ENCODE peak calls at places on chromosome 11, in eight cellular contexts. One of them, this sample, is unnamed.

GRCh38 chr11:109960831-109961230 is 132.4 kb upstream of the ZC3H12C start:
- DNase-seq in naive thymus-derived CD4-positive, alpha-beta T cell: no peak
- DNase-seq in left ventricle myocardium inferior: peak
- DNase-seq in A549: no peak
- DNase-seq in kidney: peak
- DNase-seq in small intestine: no peak
- DNase-seq in cardiac muscle cell: no peak
- DNase-seq in epithelial cell of prostate: peak
- DNase-seq in this sample: peak

GRCh38 chr11:118046051-118046963 is 30.6 kb upstream of the TMPRSS4 start:
- DNase-seq in naive thymus-derived CD4-positive, alpha-beta T cell: peak
- DNase-seq in left ventricle myocardium inferior: no peak
- DNase-seq in A549: no peak
- DNase-seq in kidney: no peak
- DNase-seq in small intestine: no peak
- DNase-seq in cardiac muscle cell: no peak
- DNase-seq in epithelial cell of prostate: no peak
- DNase-seq in this sample: no peak

GRCh38 chr11:35363246-35364100 is 55.9 kb downstream of the SLC1A2 start:
- DNase-seq in naive thymus-derived CD4-positive, alpha-beta T cell: no peak
- DNase-seq in left ventricle myocardium inferior: no peak
- DNase-seq in A549: no peak
- DNase-seq in kidney: no peak
- DNase-seq in small intestine: no peak
- DNase-seq in cardiac muscle cell: no peak
- DNase-seq in epithelial cell of prostate: no peak
- DNase-seq in this sample: peak

GRCh38 chr11:116502641-116503061 is 270.1 kb downstream of the BUD13 start:
- DNase-seq in naive thymus-derived CD4-positive, alpha-beta T cell: no peak
- DNase-seq in left ventricle myocardium inferior: peak
- DNase-seq in A549: no peak
- DNase-seq in kidney: no peak
- DNase-seq in small intestine: no peak
- DNase-seq in cardiac muscle cell: no peak
- DNase-seq in epithelial cell of prostate: no peak
- DNase-seq in this sample: no peak

GRCh38 chr11:15453211-15453715 is 338.5 kb downstream of the INSC start:
- DNase-seq in naive thymus-derived CD4-positive, alpha-beta T cell: no peak
- DNase-seq in left ventricle myocardium inferior: no peak
- DNase-seq in A549: no peak
- DNase-seq in kidney: no peak
- DNase-seq in small intestine: no peak
- DNase-seq in cardiac muscle cell: no peak
- DNase-seq in epithelial cell of prostate: no peak
- DNase-seq in this sample: no peak

GRCh38 chr11:65436412-65437032 is 13.9 kb downstream of the NEAT1 start:
- DNase-seq in naive thymus-derived CD4-positive, alpha-beta T cell: no peak
- DNase-seq in left ventricle myocardium inferior: no peak
- DNase-seq in A549: no peak
- DNase-seq in kidney: peak
- DNase-seq in small intestine: peak
- DNase-seq in cardiac muscle cell: no peak
- DNase-seq in epithelial cell of prostate: no peak
- DNase-seq in this sample: peak

GRCh38 chr11:69497221-69497787 is 15.8 kb downstream of the LINC01488 start:
- DNase-seq in naive thymus-derived CD4-positive, alpha-beta T cell: no peak
- DNase-seq in left ventricle myocardium inferior: peak
- DNase-seq in A549: peak
- DNase-seq in kidney: peak
- DNase-seq in small intestine: no peak
- DNase-seq in cardiac muscle cell: peak
- DNase-seq in epithelial cell of prostate: no peak
- DNase-seq in this sample: peak

GRCh38 chr11:70226967-70227366 is 23.9 kb downstream of the FADD start:
- DNase-seq in naive thymus-derived CD4-positive, alpha-beta T cell: no peak
- DNase-seq in left ventricle myocardium inferior: no peak
- DNase-seq in A549: no peak
- DNase-seq in kidney: no peak
- DNase-seq in small intestine: no peak
- DNase-seq in cardiac muscle cell: peak
- DNase-seq in epithelial cell of prostate: no peak
- DNase-seq in this sample: no peak

GRCh38 chr11:33761471-33761870 is 12.8 kb downstream of the FBXO3 start:
- DNase-seq in naive thymus-derived CD4-positive, alpha-beta T cell: no peak
- DNase-seq in left ventricle myocardium inferior: no peak
- DNase-seq in A549: no peak
- DNase-seq in kidney: no peak
- DNase-seq in small intestine: no peak
- DNase-seq in cardiac muscle cell: no peak
- DNase-seq in epithelial cell of prostate: no peak
- DNase-seq in this sample: no peak

GRCh38 chr11:30049214-30049613 is 32.4 kb upstream of the KCNA4 start:
- DNase-seq in naive thymus-derived CD4-positive, alpha-beta T cell: no peak
- DNase-seq in left ventricle myocardium inferior: no peak
- DNase-seq in A549: no peak
- DNase-seq in kidney: no peak
- DNase-seq in small intestine: no peak
- DNase-seq in cardiac muscle cell: peak
- DNase-seq in epithelial cell of prostate: no peak
- DNase-seq in this sample: no peak

GRCh38 chr11:47185305-47186075 is 744 bp downstream of the PACSIN3 start:
- DNase-seq in naive thymus-derived CD4-positive, alpha-beta T cell: no peak
- DNase-seq in left ventricle myocardium inferior: peak
- DNase-seq in A549: peak
- DNase-seq in kidney: peak
- DNase-seq in small intestine: no peak
- DNase-seq in cardiac muscle cell: peak
- DNase-seq in epithelial cell of prostate: no peak
- DNase-seq in this sample: peak

GRCh38 chr11:61494341-61495038 is 14.1 kb upstream of the LRRC10B start:
- DNase-seq in naive thymus-derived CD4-positive, alpha-beta T cell: no peak
- DNase-seq in left ventricle myocardium inferior: peak
- DNase-seq in A549: no peak
- DNase-seq in kidney: no peak
- DNase-seq in small intestine: no peak
- DNase-seq in cardiac muscle cell: peak
- DNase-seq in epithelial cell of prostate: no peak
- DNase-seq in this sample: no peak

GRCh38 chr11:122038543-122038942 is 77.5 kb downstream of the BLID start:
- DNase-seq in naive thymus-derived CD4-positive, alpha-beta T cell: no peak
- DNase-seq in left ventricle myocardium inferior: no peak
- DNase-seq in A549: no peak
- DNase-seq in kidney: no peak
- DNase-seq in small intestine: no peak
- DNase-seq in cardiac muscle cell: peak
- DNase-seq in epithelial cell of prostate: no peak
- DNase-seq in this sample: no peak

GRCh38 chr11:61616443-61616842 is 35.6 kb upstream of the SYT7 start:
- DNase-seq in naive thymus-derived CD4-positive, alpha-beta T cell: no peak
- DNase-seq in left ventricle myocardium inferior: no peak
- DNase-seq in A549: no peak
- DNase-seq in kidney: no peak
- DNase-seq in small intestine: no peak
- DNase-seq in cardiac muscle cell: no peak
- DNase-seq in epithelial cell of prostate: no peak
- DNase-seq in this sample: no peak

GRCh38 chr11:123570939-123571590 is 83.4 kb downstream of the SCN3B start:
- DNase-seq in naive thymus-derived CD4-positive, alpha-beta T cell: no peak
- DNase-seq in left ventricle myocardium inferior: no peak
- DNase-seq in A549: no peak
- DNase-seq in kidney: no peak
- DNase-seq in small intestine: no peak
- DNase-seq in cardiac muscle cell: no peak
- DNase-seq in epithelial cell of prostate: no peak
- DNase-seq in this sample: no peak

GRCh38 chr11:57792870-57793269 is 31.3 kb downstream of the CTNND1 start:
- DNase-seq in naive thymus-derived CD4-positive, alpha-beta T cell: no peak
- DNase-seq in left ventricle myocardium inferior: no peak
- DNase-seq in A549: peak
- DNase-seq in kidney: no peak
- DNase-seq in small intestine: peak
- DNase-seq in cardiac muscle cell: no peak
- DNase-seq in epithelial cell of prostate: no peak
- DNase-seq in this sample: no peak

GRCh38 chr11:130214861-130215530 is 55.4 kb downstream of the ST14 start:
- DNase-seq in naive thymus-derived CD4-positive, alpha-beta T cell: no peak
- DNase-seq in left ventricle myocardium inferior: no peak
- DNase-seq in A549: no peak
- DNase-seq in kidney: no peak
- DNase-seq in small intestine: no peak
- DNase-seq in cardiac muscle cell: no peak
- DNase-seq in epithelial cell of prostate: no peak
- DNase-seq in this sample: no peak

GRCh38 chr11:108635106-108635505 is 29.8 kb upstream of the DDX10 start:
- DNase-seq in naive thymus-derived CD4-positive, alpha-beta T cell: no peak
- DNase-seq in left ventricle myocardium inferior: no peak
- DNase-seq in A549: no peak
- DNase-seq in kidney: no peak
- DNase-seq in small intestine: no peak
- DNase-seq in cardiac muscle cell: no peak
- DNase-seq in epithelial cell of prostate: peak
- DNase-seq in this sample: no peak

GRCh38 chr11:34655335-34656008 is 34.6 kb downstream of the EHF start:
- DNase-seq in naive thymus-derived CD4-positive, alpha-beta T cell: no peak
- DNase-seq in left ventricle myocardium inferior: no peak
- DNase-seq in A549: peak
- DNase-seq in kidney: no peak
- DNase-seq in small intestine: no peak
- DNase-seq in cardiac muscle cell: no peak
- DNase-seq in epithelial cell of prostate: no peak
- DNase-seq in this sample: no peak

GRCh38 chr11:1540074-1540473 is 32.0 kb downstream of the DUSP8 start:
- DNase-seq in naive thymus-derived CD4-positive, alpha-beta T cell: no peak
- DNase-seq in left ventricle myocardium inferior: no peak
- DNase-seq in A549: no peak
- DNase-seq in kidney: no peak
- DNase-seq in small intestine: no peak
- DNase-seq in cardiac muscle cell: no peak
- DNase-seq in epithelial cell of prostate: no peak
- DNase-seq in this sample: no peak

GRCh38 chr11:1543606-1544263 is 28.3 kb downstream of the DUSP8 start:
- DNase-seq in naive thymus-derived CD4-positive, alpha-beta T cell: no peak
- DNase-seq in left ventricle myocardium inferior: no peak
- DNase-seq in A549: no peak
- DNase-seq in kidney: peak
- DNase-seq in small intestine: no peak
- DNase-seq in cardiac muscle cell: no peak
- DNase-seq in epithelial cell of prostate: no peak
- DNase-seq in this sample: no peak

GRCh38 chr11:1544536-1544935 is 27.5 kb downstream of the DUSP8 start:
- DNase-seq in naive thymus-derived CD4-positive, alpha-beta T cell: no peak
- DNase-seq in left ventricle myocardium inferior: no peak
- DNase-seq in A549: no peak
- DNase-seq in kidney: peak
- DNase-seq in small intestine: no peak
- DNase-seq in cardiac muscle cell: no peak
- DNase-seq in epithelial cell of prostate: no peak
- DNase-seq in this sample: peak

GRCh38 chr11:1541474-1542204 is 30.4 kb downstream of the DUSP8 start:
- DNase-seq in naive thymus-derived CD4-positive, alpha-beta T cell: no peak
- DNase-seq in left ventricle myocardium inferior: no peak
- DNase-seq in A549: no peak
- DNase-seq in kidney: no peak
- DNase-seq in small intestine: no peak
- DNase-seq in cardiac muscle cell: no peak
- DNase-seq in epithelial cell of prostate: no peak
- DNase-seq in this sample: no peak

GRCh38 chr11:1542267-1542666 is 29.8 kb downstream of the DUSP8 start:
- DNase-seq in naive thymus-derived CD4-positive, alpha-beta T cell: no peak
- DNase-seq in left ventricle myocardium inferior: no peak
- DNase-seq in A549: no peak
- DNase-seq in kidney: no peak
- DNase-seq in small intestine: peak
- DNase-seq in cardiac muscle cell: no peak
- DNase-seq in epithelial cell of prostate: no peak
- DNase-seq in this sample: peak
- H3K27ac ChIP-seq in naive thymus-derived CD4-positive, alpha-beta T cell: no peak
- H3K27ac ChIP-seq in left ventricle myocardium inferior: no peak
- H3K27ac ChIP-seq in A549: no peak
- H3K27ac ChIP-seq in kidney: no peak
- H3K27ac ChIP-seq in small intestine: no peak
- H3K27ac ChIP-seq in cardiac muscle cell: no peak
- H3K27ac ChIP-seq in epithelial cell of prostate: no peak
- H3K27ac ChIP-seq in this sample: no peak

DNA sequence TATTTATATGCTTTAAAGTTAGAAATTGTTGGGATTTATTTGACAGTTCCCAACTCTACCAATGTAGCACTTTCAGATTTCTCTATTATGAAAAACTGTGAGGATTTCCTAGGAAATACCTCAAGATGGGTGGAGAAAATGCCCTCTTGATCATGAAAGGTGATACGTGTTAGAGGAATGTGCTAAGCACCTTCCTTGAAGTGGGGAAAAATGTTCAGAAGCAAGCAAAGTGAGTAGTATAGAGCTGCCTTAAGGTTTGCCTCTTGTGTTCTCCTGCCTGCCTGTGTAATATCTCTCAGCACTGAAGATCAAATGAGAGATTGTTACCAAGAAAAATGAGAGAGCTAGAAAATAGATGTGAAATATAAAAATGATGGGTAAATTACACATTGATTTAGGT is 58.2 kb downstream of the YAP1 start:
- DNase-seq in naive thymus-derived CD4-positive, alpha-beta T cell: no peak
- DNase-seq in left ventricle myocardium inferior: no peak
- DNase-seq in A549: no peak
- DNase-seq in kidney: no peak
- DNase-seq in small intestine: no peak
- DNase-seq in cardiac muscle cell: no peak
- DNase-seq in epithelial cell of prostate: no peak
- DNase-seq in this sample: no peak
- H3K27ac ChIP-seq in naive thymus-derived CD4-positive, alpha-beta T cell: no peak
- H3K27ac ChIP-seq in left ventricle myocardium inferior: no peak
- H3K27ac ChIP-seq in A549: no peak
- H3K27ac ChIP-seq in kidney: no peak
- H3K27ac ChIP-seq in small intestine: no peak
- H3K27ac ChIP-seq in cardiac muscle cell: peak
- H3K27ac ChIP-seq in epithelial cell of prostate: peak
- H3K27ac ChIP-seq in this sample: no peak

GRCh38 chr11:66844496-66845142 is 1.4 kb downstream of the RCE1 start:
- DNase-seq in naive thymus-derived CD4-positive, alpha-beta T cell: no peak
- DNase-seq in left ventricle myocardium inferior: no peak
- DNase-seq in A549: no peak
- DNase-seq in kidney: peak
- DNase-seq in small intestine: no peak
- DNase-seq in cardiac muscle cell: no peak
- DNase-seq in epithelial cell of prostate: no peak
- DNase-seq in this sample: no peak
- H3K27ac ChIP-seq in naive thymus-derived CD4-positive, alpha-beta T cell: peak
- H3K27ac ChIP-seq in left ventricle myocardium inferior: no peak
- H3K27ac ChIP-seq in A549: peak
- H3K27ac ChIP-seq in kidney: no peak
- H3K27ac ChIP-seq in small intestine: no peak
- H3K27ac ChIP-seq in cardiac muscle cell: no peak
- H3K27ac ChIP-seq in epithelial cell of prostate: no peak
- H3K27ac ChIP-seq in this sample: no peak

DNA sequence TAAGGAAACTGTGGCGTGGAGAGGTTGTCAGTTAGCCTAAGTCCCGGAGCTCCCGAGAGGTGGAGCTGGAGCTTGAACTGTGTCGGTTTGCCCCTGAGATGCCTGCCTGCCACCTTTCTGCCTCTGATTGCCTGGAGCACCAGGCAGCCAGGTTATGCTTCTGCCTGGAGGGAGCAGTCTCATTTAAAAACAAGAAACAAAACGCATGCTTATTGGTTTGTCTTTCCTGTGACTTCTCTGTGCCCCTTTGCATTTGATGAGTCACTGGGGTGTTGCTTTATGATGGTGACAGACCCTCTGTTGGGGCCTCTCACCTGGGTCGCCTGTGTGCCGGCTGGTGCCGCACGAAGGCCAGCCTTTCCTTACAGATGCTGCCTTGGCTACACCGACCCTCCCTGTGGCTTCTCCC is 12.2 kb downstream of the AP2A2 start:
- DNase-seq in naive thymus-derived CD4-positive, alpha-beta T cell: no peak
- DNase-seq in left ventricle myocardium inferior: no peak
- DNase-seq in A549: no peak
- DNase-seq in kidney: no peak
- DNase-seq in small intestine: peak
- DNase-seq in cardiac muscle cell: no peak
- DNase-seq in epithelial cell of prostate: no peak
- DNase-seq in this sample: no peak
- H3K27ac ChIP-seq in naive thymus-derived CD4-positive, alpha-beta T cell: no peak
- H3K27ac ChIP-seq in left ventricle myocardium inferior: no peak
- H3K27ac ChIP-seq in A549: peak
- H3K27ac ChIP-seq in kidney: peak
- H3K27ac ChIP-seq in small intestine: peak
- H3K27ac ChIP-seq in cardiac muscle cell: peak
- H3K27ac ChIP-seq in epithelial cell of prostate: no peak
- H3K27ac ChIP-seq in this sample: no peak